ENCODE peak calls at places on chromosome 4, in nine cellular contexts. J, P, Y, E, X, F, H, K and U are unnamed samples.
A peak's percentile ranks its signal among the peaks of the same experiment; 100 is the strongest.

GRCh38 chr4:104592894-104593470 is 98.3 kb upstream of the CXXC4 start:
- DNase-seq in J (no peak), P (no peak), Y (no peak), E (no peak), X (no peak), F (no peak), H (no peak), K (peak; percentile 0), U (no peak)

GRCh38 chr4:88573995-88574394 is 18.3 kb upstream of the HERC3 start:
- DNase-seq in J (no peak), P (no peak), Y (no peak), E (no peak), X (no peak), F (no peak), H (no peak), K (peak; percentile 42), U (no peak)

GRCh38 chr4:19030048-19030447 is 1008.5 kb upstream of the LCORL start:
- DNase-seq in J (peak; percentile 59), P (no peak), Y (no peak), E (no peak), X (no peak), F (no peak), H (no peak), K (peak; percentile 4), U (no peak)

GRCh38 chr4:116705466-116705865 is 379.9 kb downstream of the TRAM1L1 start:
- DNase-seq in J (no peak), P (no peak), Y (no peak), E (no peak), X (no peak), F (no peak), H (peak; percentile 46), K (no peak), U (no peak)

GRCh38 chr4:172692701-172693100 is 475.9 kb upstream of the GALNT7 start:
- DNase-seq in J (no peak), P (no peak), Y (no peak), E (no peak), X (no peak), F (no peak), H (no peak), K (no peak), U (no peak)

GRCh38 chr4:110850461-110851447 is 227.9 kb upstream of the PITX2 start:
- DNase-seq in J (no peak), P (no peak), Y (no peak), E (no peak), X (no peak), F (no peak), H (no peak), K (no peak), U (no peak)

GRCh38 chr4:150593996-150594395 is 12.0 kb downstream of the MAB21L2 start:
- DNase-seq in J (no peak), P (no peak), Y (no peak), E (no peak), X (no peak), F (no peak), H (no peak), K (peak; percentile 36), U (no peak)

GRCh38 chr4:85370400-85371032 is 104.4 kb upstream of the ARHGAP24 start:
- DNase-seq in J (peak; percentile 5), P (no peak), Y (no peak), E (no peak), X (no peak), F (no peak), H (no peak), K (peak; percentile 18), U (no peak)

GRCh38 chr4:103011378-103012025 is 8.0 kb downstream of the SLC9B1 start:
- DNase-seq in J (peak; percentile 27), P (no peak), Y (no peak), E (peak; percentile 24), X (no peak), F (no peak), H (no peak), K (peak; percentile 48), U (no peak)

GRCh38 chr4:8209997-8210396 is 10.9 kb downstream of the SH3TC1 start:
- DNase-seq in J (no peak), P (no peak), Y (no peak), E (no peak), X (no peak), F (no peak), H (no peak), K (no peak), U (no peak)
- TF ChIP-seq POLR2A in J (no peak), P (no peak), Y (no peak), E (no peak), X (no peak), F (no peak), H (no peak), K (no peak), U (no peak)

GRCh38 chr4:113452868-113453620 is 308.5 kb downstream of the CAMK2D start:
- DNase-seq in J (peak; percentile 11), P (no peak), Y (no peak), E (no peak), X (no peak), F (no peak), H (no peak), K (peak; percentile 79), U (no peak)
- TF ChIP-seq CTCF in J (no peak), P (no peak), Y (no peak), E (no peak), X (no peak), F (no peak), H (no peak), K (no peak), U (no peak)

GRCh38 chr4:13543648-13544555 is at the start of gene NKX3-2:
- DNase-seq in J (no peak), P (no peak), Y (no peak), E (no peak), X (no peak), F (peak; percentile 75), H (no peak), K (peak; percentile 20), U (no peak)

GRCh38 chr4:13546374-13546854 is 2.1 kb upstream of the NKX3-2 start:
- DNase-seq in J (no peak), P (no peak), Y (no peak), E (no peak), X (no peak), F (no peak), H (no peak), K (no peak), U (no peak)

GRCh38 chr4:13546855-13547562 is 2.7 kb upstream of the NKX3-2 start:
- DNase-seq in J (no peak), P (no peak), Y (no peak), E (no peak), X (no peak), F (no peak), H (no peak), K (no peak), U (no peak)

GRCh38 chr4:13544556-13545393 is 467 bp upstream of the NKX3-2 start:
- DNase-seq in J (peak; percentile 41), P (no peak), Y (peak; percentile 90), E (peak; percentile 76), X (peak; percentile 49), F (peak; percentile 94), H (no peak), K (peak; percentile 64), U (no peak)

GRCh38 chr4:13545394-13545808 is 1.1 kb upstream of the NKX3-2 start:
- DNase-seq in J (no peak), P (no peak), Y (no peak), E (no peak), X (no peak), F (no peak), H (no peak), K (no peak), U (no peak)
- H3K4me3 ChIP-seq in J (peak overlapping the region; percentile 44), P (no peak overlapping the region), Y (peak overlapping the region; percentile 74), E (peak overlapping the region; percentile 32), X (peak overlapping the region; percentile 42), F (peak overlapping the region; percentile 61), H (no peak overlapping the region), K (peak overlapping the region; percentile 58), U (no peak overlapping the region)

GRCh38 chr4:3461515-3462291 is 1.4 kb upstream of the DOK7 start:
- DNase-seq in J (peak; percentile 96), P (no peak), Y (no peak), E (no peak), X (no peak), F (no peak), H (peak; percentile 87), K (no peak), U (peak; percentile 89)
- TF ChIP-seq POLR2A in J (no peak), P (no peak), Y (no peak), E (no peak), X (no peak), F (no peak), H (no peak), K (no peak), U (no peak)

DNA sequence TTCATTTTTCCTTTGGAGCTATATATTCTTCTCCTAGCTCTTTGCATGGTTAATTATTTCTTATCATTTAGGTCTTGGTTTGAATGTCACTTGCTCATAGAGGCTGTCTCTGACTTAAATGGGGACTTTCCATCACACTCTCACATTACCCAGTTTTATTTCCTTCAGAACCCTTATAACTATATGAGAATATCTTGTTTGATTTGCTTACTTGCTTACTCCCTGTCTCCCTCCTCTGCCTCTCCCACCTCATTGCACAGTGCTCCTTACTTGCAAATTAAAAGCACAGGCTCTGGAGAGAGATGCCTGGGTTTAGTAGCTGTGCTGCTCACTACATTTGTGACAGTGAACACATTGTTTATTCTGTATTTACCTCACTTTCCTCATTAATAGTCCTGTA is 174.6 kb downstream of the SOWAHB start:
- DNase-seq in J (no peak), P (no peak), Y (no peak), E (no peak), X (no peak), F (no peak), H (no peak), K (peak; percentile 63), U (no peak)
- TF ChIP-seq CTCF in J (no peak), P (no peak), Y (peak; percentile 7), E (no peak), X (no peak), F (no peak), H (no peak), K (peak; percentile 36), U (no peak)

GRCh38 chr4:29277381-29277780 is 1442.8 kb upstream of the PCDH7 start:
- DNase-seq in J (no peak), P (no peak), Y (no peak), E (no peak), X (no peak), F (no peak), H (no peak), K (peak; percentile 68), U (no peak)
- H3K4me3 ChIP-seq in J (no peak overlapping the region), P (no peak overlapping the region), Y (no peak overlapping the region), E (no peak overlapping the region), X (no peak overlapping the region), F (no peak overlapping the region), H (no peak overlapping the region), K (no peak overlapping the region), U (no peak overlapping the region)

GRCh38 chr4:900073-900472 is 32.0 kb downstream of the GAK start:
- DNase-seq in J (no peak), P (no peak), Y (no peak), E (no peak), X (no peak), F (no peak), H (no peak), K (no peak), U (no peak)
- TF ChIP-seq POLR2A in J (no peak), P (no peak), Y (no peak), E (no peak), X (no peak), F (no peak), H (no peak), K (no peak), U (no peak)

DNA sequence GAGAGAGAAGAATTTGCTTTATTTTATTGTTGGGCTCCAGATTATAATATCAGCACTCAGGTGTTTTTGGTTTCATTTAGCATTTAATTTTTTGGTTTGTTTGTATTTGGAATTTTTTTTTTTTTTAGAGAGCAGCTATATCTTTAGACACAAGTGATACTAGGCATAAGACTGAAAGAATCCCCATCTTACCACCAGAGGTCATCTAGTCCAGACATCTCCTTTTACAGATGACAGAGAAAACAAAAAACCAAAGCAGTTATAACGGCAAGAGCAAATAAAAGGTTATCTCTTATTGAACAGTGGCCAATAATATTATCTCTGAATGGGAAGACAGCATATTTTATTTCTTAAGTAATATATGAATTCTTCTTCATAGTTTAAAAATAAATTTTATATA is 22.8 kb downstream of the USP38 start:
- DNase-seq in J (no peak), P (no peak), Y (no peak), E (no peak), X (no peak), F (no peak), H (no peak), K (peak; percentile 50), U (no peak)
- TF ChIP-seq CTCF in J (no peak), P (no peak), Y (peak; percentile 22), E (peak; percentile 48), X (no peak), F (peak; percentile 54), H (peak; percentile 22), K (peak; percentile 36), U (peak; percentile 32)